ENCODE peak calls at places on chromosome 1, in six cellular contexts. C, O, I, P, T and X are unnamed samples.

GRCh38 chr1:7606096-7606495 is 165.0 kb upstream of the VAMP3 start:
- DNase-seq in C (no peak), O (no peak), I (no peak), P (no peak), T (no peak), X (no peak)

GRCh38 chr1:9942399-9942938 is 722 bp downstream of the LZIC start:
- DNase-seq in C (peak), O (peak), I (peak), P (no peak), T (peak), X (peak)

GRCh38 chr1:3672971-3673361 is 20.6 kb downstream of the TP73 start:
- DNase-seq in C (no peak), O (no peak), I (no peak), P (no peak), T (no peak), X (no peak)

GRCh38 chr1:70440642-70441391 is 29.7 kb downstream of the CTH start:
- DNase-seq in C (no peak), O (no peak), I (no peak), P (no peak), T (no peak), X (peak)

GRCh38 chr1:3018576-3018975 is 2.7 kb upstream of the ACTRT2 start:
- DNase-seq in C (no peak), O (no peak), I (no peak), P (peak), T (no peak), X (no peak)

GRCh38 chr1:229325873-229326502 is 16.9 kb downstream of the CCSAP start:
- DNase-seq in C (no peak), O (no peak), I (peak), P (no peak), T (no peak), X (no peak)

GRCh38 chr1:54248966-54249365 is 49.0 kb downstream of the MRPL37 start:
- DNase-seq in C (no peak), O (no peak), I (no peak), P (no peak), T (no peak), X (no peak)

GRCh38 chr1:41664861-41665640 is 180.6 kb upstream of the EDN2 start:
- DNase-seq in C (no peak), O (no peak), I (no peak), P (no peak), T (no peak), X (no peak)

GRCh38 chr1:21764615-21765423 is 18.1 kb downstream of the USP48 start:
- DNase-seq in C (no peak), O (no peak), I (no peak), P (no peak), T (no peak), X (no peak)